ENCODE peak calls at places on chromosomes 13 and 19, in nine cellular contexts. S is OCI-LY7; B is heart right ventricle; A is lower lobe of right lung; E is tibial nerve; D is brain microvascular endothelial cell; N is cardiac muscle cell; C is aorta; L is naive thymus-derived CD4-positive, alpha-beta T cell. T is an unnamed sample.

GRCh38 chr13:102697929-102698648 is 3.2 kb upstream of the METTL21C start:
- DNase-seq in S (no peak), B (no peak), A (no peak), E (no peak), D (peak), N (no peak), C (no peak), L (no peak), T (no peak)

GRCh38 chr13:78323848-78324247 is 279.5 kb downstream of the POU4F1 start:
- DNase-seq in S (no peak), B (no peak), A (no peak), E (no peak), D (no peak), N (no peak), C (no peak), L (no peak), T (no peak)

GRCh38 chr13:93435651-93436050 is 209.0 kb downstream of the GPC6 start:
- DNase-seq in S (no peak), B (no peak), A (no peak), E (no peak), D (no peak), N (no peak), C (no peak), L (no peak), T (no peak)

GRCh38 chr13:44272692-44273091 is 100.9 kb upstream of the SERP2 start:
- DNase-seq in S (no peak), B (no peak), A (no peak), E (no peak), D (peak), N (peak), C (no peak), L (no peak), T (no peak)

GRCh38 chr19:11203194-11204075 is 6.1 kb upstream of the KANK2 start:
- DNase-seq in S (peak), B (peak), A (peak), E (peak), D (peak), N (peak), C (peak), L (peak), T (no peak)

GRCh38 chr19:10271543-10272086 is 695 bp downstream of the ICAM1 start:
- DNase-seq in S (peak), B (no peak), A (no peak), E (no peak), D (no peak), N (peak), C (no peak), L (no peak), T (no peak)

GRCh38 chr19:49555600-49556411 is 24.6 kb downstream of the NOSIP start:
- DNase-seq in S (peak), B (no peak), A (peak), E (peak), D (no peak), N (peak), C (peak), L (peak), T (no peak)

GRCh38 chr19:46925548-46925950 is 64.8 kb downstream of the ARHGAP35 start:
- DNase-seq in S (no peak), B (no peak), A (no peak), E (no peak), D (no peak), N (no peak), C (no peak), L (no peak), T (peak)

GRCh38 chr19:18594824-18595373 is 6.3 kb downstream of the REX1BD start:
- DNase-seq in S (no peak), B (no peak), A (no peak), E (no peak), D (no peak), N (no peak), C (no peak), L (no peak), T (no peak)

GRCh38 chr19:44660081-44660480 is 11.2 kb upstream of the CEACAM19 start:
- DNase-seq in S (no peak), B (no peak), A (peak), E (no peak), D (no peak), N (no peak), C (no peak), L (no peak), T (no peak)

GRCh38 chr13:94620286-94620896 is 18.7 kb downstream of the GPR180 start:
- DNase-seq in S (peak), B (no peak), A (no peak), E (no peak), D (peak), N (peak), C (no peak), L (peak), T (no peak)

GRCh38 chr13:38686635-38687245 is at the start of gene FREM2:
- DNase-seq in S (no peak), B (no peak), A (peak), E (no peak), D (no peak), N (peak), C (peak), L (no peak), T (no peak)

GRCh38 chr19:16368385-16369305 is 44.0 kb downstream of the KLF2 start:
- DNase-seq in S (no peak), B (no peak), A (peak), E (no peak), D (no peak), N (no peak), C (peak), L (peak), T (no peak)
- H3K27ac ChIP-seq in S (no peak), B (no peak), A (no peak), E (no peak), D (no peak), N (peak), C (no peak), L (peak), T (no peak)

GRCh38 chr19:1370579-1371361 is 12.9 kb upstream of the NDUFS7 start:
- DNase-seq in S (no peak), B (no peak), A (no peak), E (no peak), D (no peak), N (no peak), C (no peak), L (no peak), T (no peak)

GRCh38 chr19:1374250-1374577 is 9.5 kb upstream of the NDUFS7 start:
- DNase-seq in S (no peak), B (peak), A (no peak), E (no peak), D (no peak), N (no peak), C (no peak), L (no peak), T (no peak)

GRCh38 chr19:1376415-1376805 is 7.3 kb upstream of the NDUFS7 start:
- DNase-seq in S (no peak), B (no peak), A (no peak), E (no peak), D (no peak), N (no peak), C (no peak), L (no peak), T (no peak)

GRCh38 chr19:1373534-1374249 is 10.0 kb upstream of the NDUFS7 start:
- DNase-seq in S (no peak), B (peak), A (no peak), E (no peak), D (no peak), N (peak), C (no peak), L (no peak), T (no peak)

DNA sequence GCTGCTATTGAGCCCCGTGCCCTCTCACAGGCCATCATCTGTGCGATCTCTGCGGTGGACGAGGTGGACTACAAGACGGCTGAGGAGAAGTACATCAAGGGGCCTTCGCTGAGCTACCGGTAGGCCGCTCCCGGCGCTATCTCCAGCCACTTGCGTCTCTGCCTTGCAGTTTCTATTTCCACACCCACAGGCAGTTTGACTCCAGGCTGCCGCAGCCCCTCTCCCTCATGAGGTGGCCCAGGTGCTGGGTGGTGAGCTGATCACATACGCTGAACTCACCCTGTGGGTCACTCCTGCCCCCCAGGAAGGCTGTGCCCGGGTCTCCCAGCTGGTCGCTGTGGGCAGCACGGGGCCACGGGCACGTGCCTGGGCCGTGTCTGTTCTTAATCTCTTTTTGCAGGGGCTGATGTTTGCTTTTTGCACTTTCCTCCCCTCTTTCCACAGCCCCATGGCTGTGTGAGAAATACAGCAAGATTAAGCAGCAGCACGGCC is 10.6 kb upstream of the NDUFS7 start:
- DNase-seq in S (no peak), B (no peak), A (no peak), E (no peak), D (no peak), N (no peak), C (no peak), L (no peak), T (no peak)
- H3K27ac ChIP-seq in S (no peak), B (peak), A (no peak), E (no peak), D (no peak), N (peak), C (no peak), L (no peak), T (peak)

GRCh38 chr13:49436890-49437289 is 7.0 kb downstream of the CAB39L start:
- DNase-seq in S (peak), B (no peak), A (no peak), E (peak), D (peak), N (peak), C (peak), L (peak), T (no peak)
- H3K27ac ChIP-seq in S (no peak), B (no peak), A (no peak), E (no peak), D (no peak), N (no peak), C (no peak), L (no peak), T (no peak)

DNA sequence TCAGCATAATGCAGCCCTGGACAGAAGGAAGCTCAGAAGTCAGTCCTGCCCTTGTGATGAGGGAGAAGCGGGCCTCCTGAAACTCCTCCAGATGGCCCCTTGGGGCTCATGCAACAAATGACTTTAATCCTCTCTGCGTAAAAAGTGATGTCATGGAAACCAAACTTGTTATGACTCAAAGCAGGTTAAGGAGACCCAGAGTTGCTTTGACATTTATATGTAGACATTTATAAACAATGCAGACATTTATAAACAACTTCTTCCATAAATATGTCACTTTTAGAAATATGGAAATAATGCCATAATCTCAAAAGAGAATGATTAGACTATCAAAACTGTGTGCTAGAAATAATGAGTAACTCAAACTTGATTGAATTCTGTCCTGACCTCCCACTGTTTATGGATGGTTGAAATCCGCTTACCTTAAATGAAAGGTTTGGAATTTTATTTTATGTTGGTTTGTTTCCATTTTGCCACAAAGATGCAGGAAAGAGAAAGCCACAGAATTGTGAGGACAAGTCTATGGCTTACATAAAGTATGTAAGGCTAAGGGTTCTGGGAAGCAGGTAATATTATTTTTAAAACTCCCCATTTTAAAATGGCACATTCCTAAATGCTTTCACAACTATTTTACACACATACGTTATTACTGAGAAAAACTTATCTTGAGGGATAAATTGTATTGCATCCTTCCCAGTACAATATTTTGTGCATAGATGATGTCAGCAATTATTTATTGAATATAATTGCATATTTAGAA is 73.7 kb downstream of the CYSLTR2 start:
- DNase-seq in S (no peak), B (peak), A (no peak), E (no peak), D (no peak), N (peak), C (no peak), L (no peak), T (no peak)
- H3K27ac ChIP-seq in S (no peak), B (peak), A (no peak), E (no peak), D (no peak), N (no peak), C (no peak), L (no peak), T (no peak)

DNA sequence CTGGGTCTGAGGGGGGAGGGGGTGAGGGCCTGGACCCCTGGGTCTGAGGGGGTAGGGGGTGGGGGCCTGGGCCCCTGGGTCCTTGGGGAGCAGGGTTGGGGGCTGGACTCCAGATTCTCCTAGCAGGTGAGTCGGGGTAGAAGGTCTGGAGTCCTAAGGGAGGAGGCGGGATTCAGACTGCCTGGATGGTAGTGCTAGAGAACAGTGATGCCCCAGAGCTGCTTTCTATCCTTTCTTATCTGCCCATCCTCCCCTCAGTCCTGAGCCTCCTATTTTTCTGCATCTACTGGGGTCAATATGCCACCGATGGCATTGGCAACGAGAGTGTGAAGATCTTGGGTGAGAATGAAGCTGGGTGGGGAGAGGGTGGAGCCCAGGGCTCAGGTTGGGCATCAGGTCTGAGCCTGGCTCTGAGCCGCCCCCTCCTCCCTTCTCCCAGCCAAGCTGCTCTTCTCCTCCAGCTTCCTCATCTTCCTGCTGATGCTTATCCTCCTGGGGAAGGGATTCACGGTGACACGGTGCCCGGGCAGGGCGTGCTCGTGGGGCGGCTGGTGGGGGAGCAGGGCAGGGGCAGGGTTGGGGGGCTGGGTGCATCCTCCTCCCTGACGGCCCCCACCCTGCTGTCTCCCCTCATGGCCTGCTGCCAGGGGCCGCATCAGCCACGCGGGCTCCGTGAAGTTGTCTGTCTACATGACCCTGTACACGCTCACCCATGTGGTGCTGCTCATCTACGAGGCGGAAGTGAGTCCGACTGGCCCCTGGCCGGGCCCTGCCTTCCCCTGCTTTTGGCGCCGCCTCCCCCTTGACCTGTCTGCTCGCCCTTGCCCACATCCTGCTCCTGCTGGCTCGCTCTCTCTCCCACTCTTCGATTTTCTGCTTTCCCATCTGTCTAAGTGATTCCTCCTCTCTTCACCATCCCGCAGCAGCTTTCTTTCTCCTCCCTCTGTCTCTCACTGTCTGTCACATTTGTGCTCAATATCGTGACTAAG is 3.4 kb downstream of the TMEM145 start:
- DNase-seq in S (peak), B (no peak), A (peak), E (no peak), D (no peak), N (peak), C (no peak), L (no peak), T (no peak)
- H3K27ac ChIP-seq in S (peak), B (no peak), A (no peak), E (no peak), D (no peak), N (no peak), C (no peak), L (no peak), T (no peak)

GRCh38 chr13:79470666-79471065 is 10.3 kb upstream of the NDFIP2 start:
- DNase-seq in S (no peak), B (no peak), A (no peak), E (no peak), D (no peak), N (no peak), C (no peak), L (no peak), T (no peak)
- H3K27ac ChIP-seq in S (no peak), B (no peak), A (no peak), E (no peak), D (no peak), N (no peak), C (no peak), L (no peak), T (no peak)

GRCh38 chr19:38203197-38203596 is 20.8 kb downstream of the DPF1 start:
- DNase-seq in S (no peak), B (no peak), A (no peak), E (no peak), D (no peak), N (no peak), C (no peak), L (no peak), T (no peak)
- H3K27ac ChIP-seq in S (no peak), B (no peak), A (no peak), E (no peak), D (no peak), N (no peak), C (no peak), L (no peak), T (no peak)

GRCh38 chr19:3451451-3451866 is 28.9 kb downstream of the SMIM24 start:
- DNase-seq in S (no peak), B (no peak), A (no peak), E (no peak), D (no peak), N (no peak), C (no peak), L (no peak), T (no peak)

GRCh38 chr19:3452456-3453068 is 27.8 kb downstream of the SMIM24 start:
- DNase-seq in S (no peak), B (no peak), A (no peak), E (no peak), D (no peak), N (no peak), C (peak), L (no peak), T (no peak)

GRCh38 chr19:3453840-3454239 is 26.5 kb downstream of the SMIM24 start:
- DNase-seq in S (no peak), B (no peak), A (no peak), E (no peak), D (no peak), N (no peak), C (peak), L (no peak), T (no peak)

GRCh38 chr19:3448616-3449334 is 31.6 kb downstream of the SMIM24 start:
- DNase-seq in S (no peak), B (no peak), A (no peak), E (no peak), D (no peak), N (no peak), C (peak), L (no peak), T (no peak)

GRCh38 chr19:3450796-3451411 is 29.4 kb downstream of the SMIM24 start:
- DNase-seq in S (no peak), B (peak), A (peak), E (no peak), D (peak), N (peak), C (peak), L (no peak), T (no peak)
- H3K27ac ChIP-seq in S (no peak), B (peak), A (peak), E (peak), D (peak), N (no peak), C (peak), L (no peak), T (peak)